ENCODE peak calls at places on chromosomes 12 and 14, in six cellular contexts. I, W, Y, V, S and O are unnamed samples.

GRCh38 chr14:102560436-102561261 is 31.8 kb upstream of the RCOR1 start:
- DNase-seq in Y (no peak), I (no peak), S (no peak), W (no peak), V (no peak), O (no peak)

GRCh38 chr12:51082561-51083139 is 746 bp downstream of the CSRNP2 start:
- DNase-seq in Y (no peak), I (no peak), S (no peak), V (no peak), W (peak), O (no peak)

GRCh38 chr14:85415015-85415712 is 114.8 kb upstream of the FLRT2 start:
- DNase-seq in S (no peak), Y (no peak), W (peak), V (no peak), I (no peak), O (peak)

GRCh38 chr12:56979628-56980027 is 22.2 kb upstream of the RDH16 start:
- DNase-seq in W (no peak), V (no peak), I (peak), S (no peak), Y (no peak), O (no peak)

GRCh38 chr12:51388066-51388799 is 3.0 kb downstream of the GALNT6 start:
- DNase-seq in V (peak), S (no peak), Y (no peak), I (peak), W (no peak), O (peak)

GRCh38 chr12:131494141-131494733 is 216.7 kb upstream of the SFSWAP start:
- DNase-seq in W (no peak), I (no peak), V (no peak), S (no peak), Y (no peak), O (no peak)

GRCh38 chr14:100246809-100247428 is 8.0 kb downstream of the YY1 start:
- DNase-seq in S (no peak), Y (no peak), V (no peak), W (no peak), I (peak), O (no peak)

GRCh38 chr14:37994846-37995372 is 212.8 kb upstream of the SSTR1 start:
- DNase-seq in Y (no peak), S (no peak), V (no peak), W (no peak), I (no peak), O (no peak)

GRCh38 chr12:113835913-113836312 is 130.2 kb downstream of the RBM19 start:
- DNase-seq in W (no peak), V (no peak), S (no peak), Y (no peak), I (no peak), O (no peak)

GRCh38 chr14:45085004-45085403 is 1.1 kb downstream of the PRPF39 start:
- DNase-seq in Y (no peak), W (no peak), S (no peak), I (peak), V (no peak), O (no peak)

GRCh38 chr14:71403673-71404072 is 496.4 kb downstream of the PCNX1 start:
- DNase-seq in S (no peak), Y (no peak), I (peak), W (no peak), V (no peak), O (no peak)

GRCh38 chr12:88057994-88058718 is 29.0 kb upstream of the C12orf50 start:
- DNase-seq in I (no peak), Y (peak), S (no peak), V (no peak), W (no peak), O (no peak)

DNA sequence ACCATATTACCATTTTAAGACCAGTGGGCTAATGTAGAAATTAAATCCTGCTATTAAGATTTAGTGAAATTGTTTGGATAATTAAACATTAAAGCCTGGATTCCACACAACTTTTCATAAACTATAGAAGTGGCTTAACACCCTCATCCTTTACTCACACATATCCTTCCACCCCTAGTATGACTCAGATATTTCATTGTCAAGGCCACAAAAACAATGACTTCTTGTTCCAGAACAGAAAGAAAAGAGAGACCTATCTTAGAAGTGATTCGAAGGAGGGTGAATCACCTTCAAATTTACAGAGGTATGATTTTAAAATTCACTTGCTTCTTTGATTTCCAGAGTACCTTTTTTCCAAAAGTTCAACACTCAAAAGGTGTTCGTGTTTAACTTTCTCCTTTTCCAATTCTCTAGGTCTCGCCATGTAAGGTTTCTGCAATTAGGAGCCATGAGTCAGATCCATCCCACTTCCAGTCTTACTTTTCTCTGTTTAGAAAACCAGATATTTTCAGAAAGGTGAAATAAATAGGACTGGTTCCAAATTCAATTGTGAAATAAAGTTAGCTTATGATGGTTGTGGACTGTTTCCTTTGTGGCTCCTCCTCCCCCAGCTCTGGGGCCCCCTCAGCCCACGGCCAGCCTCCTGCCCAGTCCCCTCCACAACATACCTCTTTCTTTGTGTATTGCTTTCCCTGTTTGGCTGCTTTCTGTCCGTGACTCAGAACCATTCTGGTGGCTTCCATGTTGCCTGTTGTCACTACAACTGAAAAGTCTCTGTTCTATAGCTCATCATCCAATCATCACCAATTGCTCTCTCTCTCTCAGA is 24.6 kb upstream of the MGP start:
- DNase-seq in S (no peak), W (no peak), V (no peak), Y (no peak), I (no peak), O (no peak)
- TF ChIP-seq POLR2A in S (no peak), W (no peak), V (no peak), Y (no peak), I (no peak), O (no peak)

GRCh38 chr14:69863083-69863482 is 16.1 kb upstream of the SMOC1 start:
- DNase-seq in S (no peak), V (no peak), Y (no peak), I (no peak), W (no peak), O (no peak)

GRCh38 chr14:69861170-69861569 is 18.0 kb upstream of the SMOC1 start:
- DNase-seq in V (no peak), S (no peak), I (no peak), Y (no peak), W (no peak), O (no peak)

GRCh38 chr14:69870613-69871012 is 8.6 kb upstream of the SMOC1 start:
- DNase-seq in V (no peak), S (no peak), I (no peak), W (no peak), Y (no peak), O (no peak)

GRCh38 chr14:69868363-69868963 is 10.8 kb upstream of the SMOC1 start:
- DNase-seq in Y (no peak), I (no peak), V (no peak), S (no peak), W (no peak), O (no peak)

DNA sequence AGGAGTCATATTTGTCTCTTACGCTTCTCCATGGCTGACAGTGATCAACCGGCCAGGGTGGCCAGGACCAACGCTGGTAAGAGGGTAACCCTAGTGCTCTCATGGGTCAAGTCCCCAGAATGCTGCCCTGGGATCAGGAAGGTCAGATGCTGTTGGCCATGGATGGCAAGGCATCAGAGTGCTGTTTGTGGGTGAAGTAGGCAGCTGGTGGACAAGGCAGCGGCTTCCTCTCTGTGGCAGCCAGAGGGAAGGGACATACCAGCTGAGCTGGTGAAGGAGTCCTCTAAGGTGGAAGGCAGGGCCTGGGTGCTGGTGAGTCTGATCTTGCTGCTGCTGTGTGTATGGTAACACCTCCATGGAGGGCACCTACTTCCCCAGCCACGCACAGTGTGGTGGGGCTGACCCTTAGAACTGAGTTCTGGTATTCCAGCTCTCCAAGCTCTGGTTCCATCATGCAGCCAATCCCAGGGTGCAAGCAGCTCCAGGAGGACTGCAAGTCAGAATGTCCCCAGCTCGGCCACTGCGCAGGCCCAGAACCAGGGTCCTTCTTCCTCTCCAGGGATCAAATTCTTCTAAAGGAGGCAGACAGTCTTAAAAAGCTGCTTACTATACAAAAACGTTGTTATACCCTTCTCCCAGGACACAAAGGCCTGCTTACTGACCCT is 13.4 kb upstream of the SMOC1 start:
- DNase-seq in Y (no peak), W (no peak), V (no peak), S (no peak), I (no peak), O (no peak)
- TF ChIP-seq POLR2A in Y (no peak), W (no peak), V (no peak), S (no peak), I (no peak), O (no peak)

GRCh38 chr12:11321980-11322379 is 11.7 kb upstream of the PRB4 start:
- DNase-seq in Y (no peak), V (no peak), I (no peak), W (no peak), S (no peak), O (no peak)

DNA sequence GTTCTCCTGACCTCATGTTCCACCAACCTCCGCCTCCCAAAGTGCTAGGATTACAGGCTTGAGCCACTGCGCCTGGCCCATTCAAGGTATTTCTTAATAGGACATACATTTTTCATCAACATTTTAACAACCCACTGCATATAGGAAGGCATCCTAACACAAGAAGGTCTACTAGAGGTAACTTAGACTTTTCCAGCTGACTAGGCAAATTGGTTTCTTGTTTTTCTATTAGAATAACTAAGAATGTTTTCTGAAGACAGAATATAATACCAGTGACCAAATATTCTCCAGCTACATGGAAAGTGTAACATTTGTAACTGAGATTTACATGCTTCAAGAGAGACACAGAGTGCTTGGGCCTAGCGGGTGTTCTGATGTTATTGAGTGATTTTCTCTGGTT is 14.2 kb upstream of the PRB4 start:
- DNase-seq in Y (no peak), W (no peak), V (no peak), I (no peak), S (no peak), O (no peak)
- TF ChIP-seq POLR2A in Y (no peak), W (no peak), V (no peak), I (no peak), S (no peak), O (no peak)

GRCh38 chr12:75478395-75478794 is 2.2 kb upstream of the GLIPR1 start:
- DNase-seq in W (no peak), S (no peak), I (no peak), V (no peak), Y (no peak), O (no peak)

GRCh38 chr12:75481774-75482173 is 1.2 kb downstream of the GLIPR1 start:
- DNase-seq in S (no peak), W (no peak), V (no peak), I (no peak), Y (no peak), O (no peak)

GRCh38 chr12:75481013-75481705 is 604 bp downstream of the GLIPR1 start:
- DNase-seq in S (no peak), I (no peak), V (no peak), W (no peak), Y (no peak), O (no peak)

GRCh38 chr12:75479963-75480461 is 543 bp upstream of the GLIPR1 start:
- DNase-seq in S (no peak), I (no peak), V (no peak), W (no peak), Y (no peak), O (no peak)

DNA sequence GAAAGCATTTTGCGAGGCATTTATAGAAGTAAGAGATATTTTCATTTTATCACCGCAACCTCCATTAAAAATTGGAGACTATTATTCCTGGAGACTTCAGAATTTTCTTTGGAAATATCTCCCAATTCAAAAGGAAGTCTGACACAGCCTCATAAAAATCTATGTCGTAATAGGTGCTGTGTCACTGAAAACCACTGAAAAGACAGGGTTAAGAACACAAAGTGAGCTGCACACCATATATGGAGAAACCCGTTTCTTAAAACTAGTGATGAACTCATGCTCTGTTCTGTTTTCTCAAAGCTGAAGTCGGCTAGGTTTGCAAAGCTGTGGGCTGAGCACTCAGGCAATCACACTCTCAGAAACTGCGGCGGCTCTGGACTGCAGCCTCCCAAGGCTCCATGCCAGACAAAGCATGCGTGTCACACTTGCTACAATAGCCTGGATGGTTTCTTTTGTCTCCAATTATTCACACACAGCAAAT is at the start of gene GLIPR1:
- DNase-seq in Y (peak), S (peak), W (peak), I (peak), V (peak), O (peak)
- TF ChIP-seq POLR2A in Y (no peak), S (no peak), W (no peak), I (no peak), V (no peak), O (peak)